ENCODE peak calls at places on chromosomes 13 and 19, in eight cellular contexts. I, Y, N, A, S, R, O and D are unnamed samples.

GRCh38 chr19:35066121-35066520 is 24.6 kb downstream of the HPN start:
- DNase-seq in I (no peak), Y (no peak), N (no peak), A (no peak), S (no peak), R (no peak), O (no peak), D (no peak)

GRCh38 chr13:44814144-44814543 is 175.1 kb downstream of the NUFIP1 start:
- DNase-seq in I (no peak), Y (no peak), N (no peak), A (no peak), S (no peak), R (no peak), O (no peak), D (no peak)

GRCh38 chr19:28022506-28022905 is 1190.4 kb downstream of the UQCRFS1 start:
- DNase-seq in I (no peak), Y (no peak), N (no peak), A (no peak), S (no peak), R (no peak), O (no peak), D (no peak)

GRCh38 chr13:51032831-51033230 is 78.2 kb downstream of the C13orf42 start:
- DNase-seq in I (no peak), Y (no peak), N (no peak), A (no peak), S (no peak), R (no peak), O (no peak), D (no peak)

GRCh38 chr19:53908106-53908932 is 759 bp upstream of the CACNG7 start:
- DNase-seq in I (no peak), Y (no peak), N (no peak), A (peak; percentile 26), S (peak; percentile 13), R (peak; percentile 48), O (peak; percentile 57), D (peak; percentile 81)

GRCh38 chr19:6536138-6536671 is 5.4 kb downstream of the TNFSF9 start:
- DNase-seq in I (peak; percentile 36), Y (peak; percentile 71), N (peak; percentile 97), A (no peak), S (no peak), R (no peak), O (no peak), D (no peak)

GRCh38 chr13:53901593-53901992 is 873.0 kb downstream of the OLFM4 start:
- DNase-seq in I (no peak), Y (no peak), N (peak; percentile 21), A (no peak), S (no peak), R (no peak), O (no peak), D (no peak)

GRCh38 chr13:100954430-100955361 is 280.1 kb upstream of the TMTC4 start:
- DNase-seq in I (no peak), Y (no peak), N (no peak), A (no peak), S (no peak), R (no peak), O (no peak), D (no peak)

GRCh38 chr19:45195764-45196163 is 17.2 kb downstream of the BLOC1S3 start:
- DNase-seq in I (no peak), Y (no peak), N (no peak), A (no peak), S (no peak), R (no peak), O (no peak), D (no peak)

GRCh38 chr19:12953456-12954149 is 3.4 kb downstream of the GADD45GIP1 start:
- DNase-seq in I (no peak), Y (no peak), N (no peak), A (no peak), S (no peak), R (no peak), O (peak; percentile 47), D (no peak)

GRCh38 chr13:27962128-27962841 is 6.8 kb downstream of the CDX2 start:
- DNase-seq in I (no peak), Y (no peak), N (no peak), A (no peak), S (no peak), R (no peak), O (no peak), D (no peak)

GRCh38 chr13:27964741-27965323 is 4.3 kb downstream of the CDX2 start:
- DNase-seq in I (no peak), Y (no peak), N (no peak), A (no peak), S (no peak), R (peak; percentile 54), O (no peak), D (no peak)

GRCh38 chr13:27965343-27965739 is 3.8 kb downstream of the CDX2 start:
- DNase-seq in I (no peak), Y (no peak), N (no peak), A (no peak), S (no peak), R (peak; percentile 22), O (no peak), D (no peak)

GRCh38 chr13:27961227-27962085 is 7.7 kb downstream of the CDX2 start:
- DNase-seq in I (no peak), Y (no peak), N (no peak), A (no peak), S (no peak), R (no peak), O (no peak), D (no peak)

DNA sequence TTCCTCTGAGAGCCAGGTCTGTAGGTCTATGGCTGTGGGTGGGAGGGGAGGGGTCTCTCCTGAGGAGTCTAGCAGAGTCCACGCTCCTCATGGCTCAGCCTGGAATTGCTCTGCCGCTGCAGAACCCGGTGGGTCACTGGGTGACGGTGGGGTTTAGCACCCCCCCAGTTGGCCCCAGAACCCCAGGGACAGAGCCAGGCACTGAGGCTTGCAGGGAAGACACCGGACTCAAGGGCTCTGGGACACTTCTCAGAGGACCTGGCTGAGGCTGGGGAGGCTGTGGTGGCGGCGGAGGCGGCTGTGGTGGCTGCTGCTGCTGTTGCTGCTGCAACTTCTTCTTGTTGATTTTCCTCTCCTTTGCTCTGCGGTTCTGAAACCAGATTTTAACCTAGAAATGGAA is 6.1 kb downstream of the CDX2 start:
- DNase-seq in I (no peak), Y (no peak), N (no peak), A (no peak), S (no peak), R (no peak), O (no peak), D (no peak)
- H3K27ac ChIP-seq in I (no peak overlapping the region), Y (no peak overlapping the region), N (no peak overlapping the region), A (no peak overlapping the region), S (no peak overlapping the region), R (no peak overlapping the region), O (no peak overlapping the region), D (no peak overlapping the region)

GRCh38 chr13:45909089-45909488 is 57.5 kb upstream of the SIAH3 start:
- DNase-seq in I (no peak), Y (no peak), N (no peak), A (no peak), S (no peak), R (no peak), O (no peak), D (no peak)
- H3K27ac ChIP-seq in I (no peak overlapping the region), Y (no peak overlapping the region), N (no peak overlapping the region), A (no peak overlapping the region), S (no peak overlapping the region), R (no peak overlapping the region), O (no peak overlapping the region), D (no peak overlapping the region)

DNA sequence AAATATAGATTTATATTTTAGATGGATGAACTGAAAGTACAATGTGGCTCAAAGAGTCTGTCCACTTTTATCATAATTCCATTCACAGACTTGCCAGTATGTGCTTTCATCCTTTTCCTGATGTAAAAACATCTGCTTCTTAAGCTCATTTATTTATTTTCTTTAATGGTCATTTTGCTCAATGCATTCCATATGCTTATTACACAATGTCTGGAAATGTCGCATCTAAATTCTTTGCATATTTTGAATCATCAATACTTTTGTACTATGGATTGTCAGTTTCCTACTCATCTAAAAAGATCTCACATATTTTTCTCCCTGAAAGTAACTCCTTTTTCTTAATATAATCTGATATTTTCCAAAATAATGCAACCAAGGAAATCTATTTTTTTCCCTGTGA is 1315.8 kb downstream of the EFNB2 start:
- DNase-seq in I (no peak), Y (no peak), N (no peak), A (no peak), S (no peak), R (no peak), O (no peak), D (no peak)
- H3K27ac ChIP-seq in I (no peak overlapping the region), Y (no peak overlapping the region), N (no peak overlapping the region), A (no peak overlapping the region), S (no peak overlapping the region), R (no peak overlapping the region), O (no peak overlapping the region), D (no peak overlapping the region)

DNA sequence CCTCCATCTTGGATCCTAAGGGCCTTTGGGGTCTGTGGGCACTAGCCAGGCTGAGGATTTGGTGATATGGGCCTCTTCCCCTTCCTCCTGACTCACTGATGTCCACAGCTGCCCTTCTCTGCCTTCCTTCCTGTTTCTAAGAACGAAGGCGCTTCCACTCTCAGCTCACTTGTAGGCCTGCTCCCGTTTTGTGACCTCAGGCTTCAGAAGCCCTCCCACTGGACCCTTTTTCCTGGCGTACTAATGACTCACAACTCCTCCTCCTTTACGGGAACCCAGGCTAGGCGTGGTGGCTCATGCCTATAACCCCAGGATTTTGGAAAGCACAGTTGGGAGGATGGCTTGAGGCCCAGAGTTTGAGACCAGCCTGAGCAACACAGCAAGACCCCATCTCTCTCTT is 55.6 kb downstream of the TMED1 start:
- DNase-seq in I (peak; percentile 24), Y (peak; percentile 83), N (no peak), A (no peak), S (no peak), R (no peak), O (no peak), D (peak; percentile 34)
- H3K27ac ChIP-seq in I (peak overlapping the region; percentile 93), Y (no peak overlapping the region), N (no peak overlapping the region), A (peak overlapping the region; percentile 50), S (no peak overlapping the region), R (peak overlapping the region; percentile 62), O (no peak overlapping the region), D (peak overlapping the region; percentile 57)

DNA sequence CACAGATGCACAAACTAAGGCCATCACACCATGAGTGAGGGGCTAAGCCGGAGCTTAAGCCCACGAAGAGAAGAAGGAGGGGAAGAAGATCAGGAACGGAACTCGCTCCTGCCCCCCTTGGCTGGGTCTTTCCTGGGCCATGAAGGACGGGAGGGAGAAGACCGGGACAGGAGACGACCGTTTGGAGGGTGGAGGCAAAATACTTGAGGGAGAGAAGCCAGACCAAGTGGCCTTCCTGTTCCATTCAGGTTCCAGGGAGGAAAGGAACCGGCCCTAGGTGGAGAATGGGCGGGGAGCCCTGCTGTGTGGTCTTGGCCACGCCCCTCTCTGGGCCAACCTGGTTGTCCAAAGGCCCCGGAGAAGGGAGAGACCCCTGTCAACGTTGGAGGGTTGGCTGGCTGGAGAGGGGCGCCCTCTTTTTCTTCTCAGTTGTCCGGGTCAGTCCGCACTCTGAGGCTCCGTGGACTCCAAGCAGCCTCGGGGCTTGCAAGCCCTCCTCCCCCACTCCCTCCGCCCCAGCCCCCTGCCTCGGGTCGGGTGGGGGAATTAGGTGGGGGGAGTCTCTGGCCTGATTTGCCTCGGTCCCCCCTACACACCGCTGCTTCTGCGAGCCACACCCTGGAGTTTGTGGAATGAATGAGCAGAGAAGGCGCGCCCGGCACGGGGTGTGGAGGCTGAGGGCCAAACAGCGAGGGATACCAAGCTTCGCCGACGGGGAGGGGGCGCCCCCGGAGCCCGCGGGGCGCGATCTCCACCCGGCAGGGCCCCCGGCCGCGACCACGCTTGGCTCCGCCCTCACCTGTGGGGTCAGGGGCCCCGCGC is 771 bp downstream of the FBN3 start:
- DNase-seq in I (no peak), Y (no peak), N (no peak), A (no peak), S (no peak), R (no peak), O (no peak), D (no peak)
- H3K27ac ChIP-seq in I (no peak overlapping the region), Y (no peak overlapping the region), N (no peak overlapping the region), A (no peak overlapping the region), S (no peak overlapping the region), R (no peak overlapping the region), O (no peak overlapping the region), D (no peak overlapping the region)